ENCODE peak calls at places on chromosomes 6 and 20, in seven cellular contexts. L is caudate nucleus; M is HT1080; N is Caki2; E is hypothalamus; T is effector memory CD8-positive, alpha-beta T cell; I is skeletal muscle cell. S is an unnamed sample.

GRCh38 chr20:44651507-44652373 is at the start of gene ADA:
- DNase-seq in L (peak), M (peak), N (peak), E (no peak), T (peak), I (no peak), S (no peak)

GRCh38 chr20:53403029-53403428 is 190.6 kb downstream of the ZNF217 start:
- DNase-seq in L (no peak), M (no peak), N (no peak), E (no peak), T (no peak), I (no peak), S (no peak)

GRCh38 chr6:158808918-158809678 is 10.1 kb downstream of the EZR start:
- DNase-seq in L (no peak), M (no peak), N (peak), E (no peak), T (peak), I (no peak), S (no peak)

GRCh38 chr6:34143884-34144580 is 1.9 kb downstream of the GRM4 start:
- DNase-seq in L (peak), M (no peak), N (no peak), E (no peak), T (peak), I (no peak), S (no peak)

GRCh38 chr6:114342826-114343781 is at the start of gene HS3ST5:
- DNase-seq in L (peak), M (peak), N (peak), E (peak), T (no peak), I (no peak), S (no peak)

GRCh38 chr6:129842881-129843409 is 18.2 kb downstream of the TMEM244 start:
- DNase-seq in L (no peak), M (no peak), N (no peak), E (no peak), T (no peak), I (no peak), S (no peak)

GRCh38 chr6:15672291-15672690 is 9.5 kb upstream of the DTNBP1 start:
- DNase-seq in L (no peak), M (no peak), N (no peak), E (no peak), T (no peak), I (no peak), S (no peak)

GRCh38 chr20:24918579-24919566 is 30.2 kb upstream of the CST7 start:
- DNase-seq in L (no peak), M (no peak), N (no peak), E (no peak), T (no peak), I (no peak), S (no peak)

GRCh38 chr6:42403415-42403814 is 48.3 kb downstream of the TRERF1 start:
- DNase-seq in L (no peak), M (no peak), N (no peak), E (no peak), T (no peak), I (no peak), S (no peak)

GRCh38 chr6:53811082-53811481 is 16.3 kb downstream of the LRRC1 start:
- DNase-seq in L (no peak), M (peak), N (peak), E (no peak), T (no peak), I (no peak), S (peak)

S was measured in GM04504.